ENCODE peak calls at places on chromosome 16, in five cellular contexts. L, F, U, V and O are unnamed samples.

GRCh38 chr16:72808754-72809153 is 239.2 kb downstream of the ZFHX3 start:
- DNase-seq in L (no peak), F (no peak), U (no peak), V (no peak), O (no peak)

GRCh38 chr16:1177750-1178149 is 24.8 kb downstream of the CACNA1H start:
- DNase-seq in L (no peak), F (no peak), U (no peak), V (no peak), O (no peak)

GRCh38 chr16:19911747-19912146 is 27.1 kb upstream of the GPRC5B start:
- DNase-seq in L (no peak), F (no peak), U (no peak), V (no peak), O (no peak)

GRCh38 chr16:1112506-1113184 is 16.6 kb upstream of the C1QTNF8 start:
- DNase-seq in L (no peak), F (no peak), U (no peak), V (no peak), O (no peak)

GRCh38 chr16:55691771-55692170 is 36.0 kb downstream of the SLC6A2 start:
- DNase-seq in L (no peak), F (no peak), U (no peak), V (no peak), O (no peak)

GRCh38 chr16:87864331-87864989 is 4.8 kb downstream of the SLC7A5 start:
- DNase-seq in L (no peak), F (no peak), U (no peak), V (no peak), O (peak)

GRCh38 chr16:54143934-54144333 is 142.7 kb downstream of the IRX3 start:
- DNase-seq in L (no peak), F (no peak), U (no peak), V (no peak), O (no peak)

GRCh38 chr16:87057951-87058560 is 259.1 kb downstream of the C16orf95 start:
- DNase-seq in L (no peak), F (no peak), U (no peak), V (no peak), O (no peak)

GRCh38 chr16:4081035-4081434 is 35.2 kb downstream of the ADCY9 start:
- DNase-seq in L (no peak), F (no peak), U (no peak), V (no peak), O (no peak)

GRCh38 chr16:16143038-16143763 is 80.1 kb downstream of the ABCC6 start:
- DNase-seq in L (no peak), F (no peak), U (no peak), V (no peak), O (peak)

GRCh38 chr16:1645914-1646525 is 32.1 kb upstream of the JPT2 start:
- DNase-seq in L (no peak), F (no peak), U (no peak), V (no peak), O (peak)

GRCh38 chr16:15466886-15467781 is 32.7 kb downstream of the BMERB1 start:
- DNase-seq in L (no peak), F (no peak), U (no peak), V (no peak), O (peak)

GRCh38 chr16:58026139-58026704 is 668 bp downstream of the MMP15 start:
- DNase-seq in L (peak), F (no peak), U (peak), V (no peak), O (peak)

GRCh38 chr16:64696872-64697271 is 425.0 kb downstream of the CDH11 start:
- DNase-seq in L (no peak), F (no peak), U (no peak), V (no peak), O (no peak)

GRCh38 chr16:50152386-50152806 is 710 bp upstream of the TENT4B start:
- DNase-seq in L (no peak), F (peak), U (no peak), V (no peak), O (peak)

GRCh38 chr16:4327782-4328579 is 12.1 kb downstream of the GLIS2 start:
- DNase-seq in L (peak), F (peak), U (peak), V (no peak), O (peak)

GRCh38 chr16:57544129-57544653 is 1.7 kb downstream of the ADGRG5 start:
- DNase-seq in L (no peak), F (peak), U (no peak), V (no peak), O (peak)

GRCh38 chr16:80231888-80232287 is 308.9 kb upstream of the DYNLRB2 start:
- DNase-seq in L (no peak), F (no peak), U (no peak), V (peak), O (peak)

GRCh38 chr16:67562526-67562917 is at the start of gene CTCF:
- DNase-seq in L (peak), F (no peak), U (peak), V (peak), O (peak)

GRCh38 chr16:855471-855870 is 54.9 kb upstream of the GNG13 start:
- DNase-seq in L (no peak), F (no peak), U (no peak), V (no peak), O (no peak)

GRCh38 chr16:22373662-22374310 is 633 bp downstream of the CDR2 start:
- DNase-seq in L (peak), F (peak), U (peak), V (no peak), O (no peak)

GRCh38 chr16:66923247-66923851 is 2.0 kb downstream of the RRAD start:
- DNase-seq in L (peak), F (no peak), U (no peak), V (no peak), O (peak)

GRCh38 chr16:6643083-6643686 is 689.5 kb upstream of the RBFOX1 start:
- DNase-seq in L (no peak), F (no peak), U (no peak), V (peak), O (peak)

GRCh38 chr16:50835358-50836060 is 93.6 kb downstream of the CYLD start:
- DNase-seq in L (no peak), F (no peak), U (no peak), V (no peak), O (no peak)

GRCh38 chr16:25627641-25628040 is 64.1 kb upstream of the HS3ST4 start:
- DNase-seq in L (no peak), F (no peak), U (no peak), V (no peak), O (no peak)

GRCh38 chr16:68731569-68732067 is 5.5 kb upstream of the CDH1 start:
- DNase-seq in L (no peak), F (no peak), U (no peak), V (no peak), O (no peak)

GRCh38 chr16:52785653-52786052 is 238.7 kb upstream of the TOX3 start:
- DNase-seq in L (no peak), F (no peak), U (peak), V (no peak), O (no peak)

GRCh38 chr16:11167581-11167980 is 88.4 kb downstream of the SOCS1 start:
- DNase-seq in L (no peak), F (no peak), U (no peak), V (no peak), O (no peak)

GRCh38 chr16:27287051-27287811 is 18.7 kb upstream of the NSMCE1 start:
- DNase-seq in L (no peak), F (no peak), U (no peak), V (no peak), O (peak)

GRCh38 chr16:4103741-4104140 is 12.5 kb downstream of the ADCY9 start:
- DNase-seq in L (no peak), F (no peak), U (peak), V (no peak), O (no peak)

GRCh38 chr16:87610026-87610425 is 7.7 kb downstream of the JPH3 start:
- DNase-seq in L (no peak), F (no peak), U (no peak), V (no peak), O (no peak)

GRCh38 chr16:58501242-58502131 is 1.5 kb downstream of the NDRG4 start:
- DNase-seq in L (no peak), F (peak), U (no peak), V (no peak), O (no peak)

GRCh38 chr16:54957403-54957802 is 26.7 kb downstream of the IRX5 start:
- DNase-seq in L (no peak), F (no peak), U (peak), V (no peak), O (peak)

GRCh38 chr16:22353188-22353919 is 21.1 kb downstream of the CDR2 start:
- DNase-seq in L (no peak), F (no peak), U (no peak), V (no peak), O (peak)

GRCh38 chr16:67632415-67633172 is 12.3 kb upstream of the CARMIL2 start:
- DNase-seq in L (peak), F (no peak), U (no peak), V (no peak), O (peak)

GRCh38 chr16:13839577-13839976 is 80.4 kb upstream of the ERCC4 start:
- DNase-seq in L (no peak), F (no peak), U (no peak), V (no peak), O (no peak)

GRCh38 chr16:50674831-50675230 is 6.3 kb downstream of the SNX20 start:
- DNase-seq in L (no peak), F (no peak), U (no peak), V (no peak), O (no peak)

DNA sequence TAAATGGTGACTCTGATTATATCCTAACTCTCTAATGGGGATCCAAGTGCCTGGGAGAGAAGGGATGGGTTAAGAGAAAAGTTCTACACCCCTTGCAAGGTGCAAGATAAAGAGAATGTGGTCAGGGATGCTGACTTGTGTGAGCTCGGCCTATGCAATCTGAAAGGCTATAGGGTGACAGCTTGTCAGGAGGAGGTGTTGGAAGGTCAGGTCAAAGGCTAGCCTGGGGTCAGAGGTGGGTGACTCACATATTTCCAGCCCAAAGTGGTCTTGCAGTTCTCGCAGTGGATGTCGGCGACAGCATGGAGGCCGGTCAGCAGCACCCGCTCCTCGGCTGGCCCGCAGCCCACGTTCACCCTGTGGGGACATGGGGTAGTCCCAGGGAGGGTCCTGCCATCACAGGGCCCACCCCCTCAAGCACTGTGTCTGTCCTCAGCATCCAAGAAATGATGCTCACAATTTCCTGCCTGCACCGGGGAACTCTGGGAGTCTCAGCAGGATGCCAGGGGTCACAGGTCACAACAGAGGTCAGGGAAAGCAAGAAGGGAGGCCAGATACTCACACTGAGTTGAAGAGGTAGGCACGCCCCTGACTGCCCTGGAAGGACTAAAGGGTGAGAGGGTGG is 1.4 kb downstream of the YPEL3 start:
- DNase-seq in L (no peak), F (no peak), U (peak), V (no peak), O (no peak)
- H3K4me3 ChIP-seq in L (peak), F (peak), U (peak), V (peak), O (peak)

DNA sequence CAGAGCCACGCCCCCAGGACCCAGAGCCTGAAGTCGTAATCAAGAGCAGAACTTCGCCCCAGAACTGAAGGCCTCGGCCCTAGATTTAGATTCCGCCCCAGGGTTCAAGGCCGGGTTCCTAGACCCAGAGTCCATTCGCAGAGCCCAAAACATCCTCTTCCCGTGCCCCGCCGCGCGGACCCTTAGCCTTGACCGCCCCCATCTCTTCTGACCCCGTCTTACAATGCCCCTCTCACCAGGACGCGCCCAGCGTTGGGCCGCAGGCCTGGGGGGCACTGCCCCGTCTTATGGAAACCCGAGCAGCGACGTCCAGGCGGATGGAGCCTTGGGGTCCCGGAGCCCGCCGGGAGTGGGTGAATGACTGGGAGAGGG is 5.0 kb downstream of the CD19 start:
- DNase-seq in L (no peak), F (no peak), U (no peak), V (no peak), O (no peak)
- H3K4me3 ChIP-seq in L (peak), F (peak), U (no peak), V (no peak), O (no peak)

GRCh38 chr16:30474062-30474452 is 1.5 kb downstream of the ITGAL start:
- DNase-seq in L (peak), F (no peak), U (no peak), V (no peak), O (no peak)
- H3K4me3 ChIP-seq in L (peak), F (no peak), U (no peak), V (no peak), O (no peak)

GRCh38 chr16:89051521-89052166 is 42.0 kb upstream of the ACSF3 start:
- DNase-seq in L (peak), F (no peak), U (peak), V (no peak), O (no peak)
- H3K4me3 ChIP-seq in L (no peak), F (peak), U (no peak), V (no peak), O (no peak)

DNA sequence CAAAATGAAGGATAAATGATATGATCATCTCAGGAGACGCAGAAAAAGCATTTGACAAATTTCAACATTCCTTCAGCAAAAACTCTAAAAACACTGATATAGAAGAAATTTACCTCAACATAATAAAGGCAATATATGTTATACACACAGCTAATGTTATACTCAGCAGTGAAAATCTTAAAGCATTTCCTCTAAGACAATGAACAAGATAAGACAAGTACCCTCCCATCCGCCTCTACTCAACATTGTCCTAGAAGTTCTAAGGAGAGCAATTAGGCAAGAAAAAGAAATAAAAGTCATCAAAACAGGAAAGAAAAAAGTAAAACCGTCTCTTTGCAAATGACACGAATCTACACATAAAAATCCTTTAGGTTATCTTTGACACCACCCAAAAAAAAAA is 1432.8 kb downstream of the CDH11 start:
- DNase-seq in L (no peak), F (no peak), U (no peak), V (no peak), O (no peak)
- H3K4me3 ChIP-seq in L (no peak), F (no peak), U (no peak), V (no peak), O (no peak)

DNA sequence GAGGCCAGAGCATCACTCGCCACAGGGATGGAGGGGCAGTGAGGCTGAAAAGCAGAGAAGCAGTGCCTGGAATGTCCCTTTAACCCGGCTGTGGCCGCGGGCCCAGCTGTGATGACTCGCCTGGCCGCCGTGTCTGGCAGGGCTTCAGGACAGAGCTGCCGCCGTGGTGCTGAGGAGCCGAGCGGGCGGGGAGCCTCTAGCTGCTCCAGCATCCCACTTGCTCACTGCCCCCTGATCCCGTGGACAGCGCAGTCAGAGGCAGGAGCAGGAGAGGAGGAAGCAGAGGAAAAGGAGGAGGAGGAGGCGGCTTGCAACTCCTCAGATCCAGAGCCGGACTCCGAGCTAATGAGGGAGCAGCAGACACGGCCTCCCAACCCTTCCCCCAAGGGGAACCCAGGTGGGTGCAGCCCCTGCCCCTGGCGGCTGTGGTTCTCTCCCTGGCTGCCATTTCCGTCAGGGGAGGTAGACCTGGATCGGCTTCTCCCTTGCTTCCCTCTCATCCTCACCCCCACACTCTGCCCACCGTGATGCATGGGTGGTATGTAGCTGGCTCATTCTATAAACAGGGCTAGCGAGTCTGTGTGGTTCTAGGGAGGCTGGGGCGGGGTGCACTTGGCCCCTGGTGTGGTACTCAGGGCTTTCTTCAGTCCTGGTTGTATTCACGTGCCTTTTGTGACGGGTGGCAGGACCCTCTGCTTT is 165.7 kb downstream of the CMIP start:
- DNase-seq in L (peak), F (peak), U (peak), V (no peak), O (peak)
- H3K4me3 ChIP-seq in L (peak), F (peak), U (no peak), V (no peak), O (no peak)